ENCODE peak calls at places on chromosomes 4 and X, in four cellular contexts. O is H1, F is HepG2, D is GM12878. T is an unnamed sample.

GRCh38 chr4:2745981-2746806 is 9.9 kb downstream of the TNIP2 start:
- DNase-seq in D (peak; percentile 98), F (no peak), O (no peak), T (peak; percentile 41)

GRCh38 chrX:46837543-46838481 is 969 bp downstream of the RP2 start:
- DNase-seq in D (no peak), F (peak; percentile 12), O (no peak), T (no peak)

GRCh38 chrX:116749943-116750342 is 287.2 kb upstream of the CT83 start:
- DNase-seq in O (no peak), F (no peak), D (no peak), T (no peak)

GRCh38 chr4:66524778-66525177 is 854.5 kb upstream of the EPHA5 start:
- DNase-seq in O (no peak), F (no peak), D (no peak), T (no peak)

GRCh38 chrX:124455966-124456365 is 109.6 kb downstream of the SH2D1A start:
- DNase-seq in O (no peak), D (no peak), F (no peak), T (no peak)

GRCh38 chr4:147518086-147518485 is 37.2 kb downstream of the EDNRA start:
- DNase-seq in D (no peak), F (no peak), O (no peak), T (no peak)

GRCh38 chr4:165548702-165549101 is 169.9 kb downstream of the CPE start:
- DNase-seq in D (no peak), O (no peak), F (no peak), T (no peak)

GRCh38 chrX:55710701-55711100 is 6.8 kb upstream of the RRAGB start:
- DNase-seq in F (no peak), D (no peak), O (no peak), T (no peak)

GRCh38 chr4:52726821-52727580 is 24.2 kb downstream of the ERVMER34-1 start:
- DNase-seq in F (no peak), O (no peak), D (no peak), T (no peak)

GRCh38 chr4:113384600-113384999 is 335.1 kb downstream of the ANK2 start:
- DNase-seq in D (no peak), O (no peak), F (no peak), T (no peak)

GRCh38 chr4:39353478-39354177 is 12.5 kb downstream of the RFC1 start:
- DNase-seq in D (peak; percentile 85), F (no peak), O (no peak), T (no peak)

GRCh38 chr4:8915201-8916200 is 43.9 kb upstream of the HMX1 start:
- DNase-seq in F (no peak), O (peak; percentile 42), D (no peak), T (peak; percentile 2)

GRCh38 chr4:101527186-101527585 is 179.9 kb upstream of the PPP3CA start:
- DNase-seq in F (no peak), D (peak; percentile 45), O (no peak), T (no peak)

GRCh38 chr4:154082760-154083530 is 294.1 kb upstream of the SFRP2 start:
- DNase-seq in F (no peak), O (peak; percentile 57), D (no peak), T (peak; percentile 15)

GRCh38 chrX:97860206-97860605 is 976.5 kb downstream of the RPA4 start:
- DNase-seq in O (no peak), F (no peak), D (no peak), T (no peak)

GRCh38 chr4:123528501-123529277 is 132.1 kb downstream of the SPRY1 start:
- DNase-seq in F (peak; percentile 80), D (no peak), O (no peak), T (no peak)

GRCh38 chrX:107674480-107675364 is 46.4 kb downstream of the PRPS1 start:
- DNase-seq in D (no peak), F (no peak), O (no peak), T (peak; percentile 35)

GRCh38 chr4:119317996-119318395 is 3.9 kb downstream of the FABP2 start:
- DNase-seq in D (no peak), O (no peak), F (no peak), T (no peak)

GRCh38 chrX:49309401-49309981 is 6.0 kb downstream of the GAGE10 start:
- DNase-seq in D (no peak), F (no peak), O (no peak), T (no peak)

GRCh38 chrX:134158821-134159512 is 78.0 kb upstream of the CCDC160 start:
- DNase-seq in D (no peak), F (no peak), O (no peak), T (no peak)

GRCh38 chrX:53357799-53358530 is 64.5 kb downstream of the SMC1A start:
- DNase-seq in O (no peak), D (no peak), F (no peak), T (no peak)

GRCh38 chrX:55220119-55220794 is at the start of gene PAGE5:
- DNase-seq in O (no peak), F (no peak), D (no peak), T (peak; percentile 60)

GRCh38 chr4:183588169-183588675 is 70.8 kb downstream of the RWDD4 start:
- DNase-seq in O (no peak), F (no peak), D (no peak), T (no peak)

GRCh38 chr4:4995866-4996265 is 23.4 kb downstream of the CYTL1 start:
- DNase-seq in F (no peak), D (no peak), O (no peak), T (no peak)

GRCh38 chrX:57918750-57919436 is 8.6 kb upstream of the ZXDA start:
- DNase-seq in D (no peak), O (peak; percentile 31), F (peak; percentile 5), T (no peak)

GRCh38 chr4:135917016-135917415 is 1615.3 kb downstream of the PCDH18 start:
- DNase-seq in F (no peak), O (no peak), D (no peak), T (no peak)

GRCh38 chrX:46865281-46865680 is 28.4 kb downstream of the RP2 start:
- DNase-seq in O (no peak), D (no peak), F (peak; percentile 0), T (no peak)

GRCh38 chr4:87219648-87220093 is 747 bp downstream of the KLHL8 start:
- DNase-seq in D (no peak), O (no peak), F (peak; percentile 11), T (no peak)

GRCh38 chr4:2746891-2747695 is 9.0 kb downstream of the TNIP2 start:
- DNase-seq in O (no peak), D (no peak), F (no peak), T (no peak)

GRCh38 chrX:154603438-154604430 is 15.3 kb downstream of the CTAG1B start:
- DNase-seq in F (no peak), O (no peak), D (no peak), T (no peak)

GRCh38 chrX:134460861-134461218 is 875 bp downstream of the HPRT1 start:
- DNase-seq in D (no peak), O (no peak), F (no peak), T (no peak)

GRCh38 chr4:37802068-37802666 is 24.3 kb upstream of the PGM2 start:
- DNase-seq in F (peak; percentile 78), O (no peak), D (no peak), T (no peak)

GRCh38 chrX:45807572-45808425 is 607.1 kb upstream of the DIPK2B start:
- DNase-seq in D (no peak), O (no peak), F (no peak), T (no peak)

GRCh38 chrX:2682582-2683177 is 8.4 kb upstream of the CD99 start:
- DNase-seq in D (no peak), F (no peak), O (no peak), T (no peak)

GRCh38 chr4:26484032-26484515 is 6.2 kb downstream of the CCKAR start:
- DNase-seq in F (no peak), D (no peak), O (no peak), T (no peak)

GRCh38 chr4:109410776-109411175 is 22.8 kb upstream of the SEC24B start:
- DNase-seq in O (no peak), F (no peak), D (no peak), T (no peak)

GRCh38 chrX:108019382-108019857 is 25.4 kb upstream of the VSIG1 start:
- DNase-seq in O (no peak), D (no peak), F (no peak), T (no peak)

GRCh38 chrX:1205681-1206611 is 6.5 kb downstream of the CRLF2 start:
- DNase-seq in D (no peak), F (no peak), O (peak; percentile 70), T (no peak)

GRCh38 chrX:69280956-69281355 is 115.7 kb upstream of the PJA1 start:
- DNase-seq in D (no peak), O (no peak), F (no peak), T (no peak)

GRCh38 chr4:89009107-89009506 is 47.9 kb downstream of the FAM13A start:
- DNase-seq in F (peak; percentile 13), O (no peak), D (no peak), T (no peak)
- TF ChIP-seq CBX5 in F (no peak), O (no peak), D (no peak), T (no peak)

DNA sequence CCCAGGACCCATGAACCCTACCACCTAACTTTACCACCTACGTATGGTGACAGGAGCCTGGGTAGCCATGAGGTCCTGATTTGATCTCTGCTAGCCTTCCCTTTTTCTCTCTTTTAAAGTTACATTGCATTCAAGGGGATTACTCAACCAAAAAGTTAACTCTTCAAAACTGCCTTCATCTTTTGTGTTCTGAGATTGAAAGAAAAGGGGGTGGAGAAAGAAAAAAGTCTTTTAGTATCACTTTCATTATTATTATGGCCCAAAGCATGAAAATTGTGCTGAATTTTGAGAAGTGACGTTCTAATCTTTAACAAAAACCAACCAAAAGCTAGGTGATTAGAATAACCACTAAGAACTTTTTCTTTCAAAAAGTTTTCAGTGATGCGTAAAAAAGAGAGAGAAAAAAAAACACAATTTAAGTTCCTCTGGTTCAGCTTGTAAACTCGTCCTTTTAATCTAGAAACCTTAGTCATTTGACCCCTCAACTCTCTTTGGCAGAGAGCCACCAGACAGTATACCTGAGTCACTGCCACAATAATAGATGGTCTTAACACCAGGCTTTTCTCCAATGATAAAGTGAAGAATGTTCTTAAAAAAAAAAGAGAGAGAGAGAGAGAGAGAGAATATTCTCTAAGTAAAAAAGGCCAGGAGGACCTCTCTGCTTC is 347.4 kb upstream of the FGF13 start:
- DNase-seq in F (no peak), D (no peak), O (no peak), T (peak; percentile 7)
- TF ChIP-seq CBX5 in F (no peak), D (no peak), O (no peak), T (no peak)

GRCh38 chrX:29318051-29318450 is 730.8 kb downstream of the IL1RAPL1 start:
- DNase-seq in O (no peak), D (no peak), F (no peak), T (no peak)
- TF ChIP-seq CBX5 in O (no peak), D (no peak), F (no peak), T (no peak)

DNA sequence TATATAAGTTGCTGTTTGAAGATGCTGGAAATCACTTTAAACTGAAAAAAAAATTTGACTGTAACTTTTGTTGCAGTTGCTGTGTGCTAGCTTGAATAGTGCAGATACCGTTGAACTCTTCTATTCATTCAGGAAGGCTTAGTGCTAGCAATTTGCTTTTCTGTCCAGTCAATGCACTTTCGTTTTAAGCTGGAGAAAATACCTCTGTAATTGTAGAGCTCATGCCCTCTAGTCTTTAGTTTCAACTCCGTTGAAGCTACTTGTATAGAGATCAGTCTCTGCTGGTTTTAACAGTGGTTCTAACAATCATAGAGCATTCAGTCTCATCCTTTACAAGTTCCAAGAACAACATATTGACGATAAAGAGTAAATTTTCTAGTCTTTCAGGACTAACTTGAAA is 49.0 kb upstream of the TRPC3 start:
- DNase-seq in D (no peak), O (no peak), F (no peak), T (no peak)
- TF ChIP-seq CBX5 in D (no peak), O (no peak), F (no peak), T (no peak)